ENCODE peak calls at places on chromosomes 3 and 15, in six cellular contexts. N, A, H, U, J and Q are unnamed samples.

GRCh38 chr3:187063286-187064081 is 75.8 kb downstream of the RPL39L start:
- DNase-seq in N (no peak), H (no peak), U (no peak), A (no peak), J (no peak), Q (peak)

GRCh38 chr3:185250653-185251052 is 3.2 kb downstream of the EHHADH start:
- DNase-seq in N (no peak), H (no peak), J (no peak), U (no peak), A (no peak), Q (no peak)

GRCh38 chr15:47196057-47196456 is 521.2 kb upstream of the SEMA6D start:
- DNase-seq in A (peak), J (peak), H (peak), U (peak), N (peak), Q (peak)

GRCh38 chr3:108589998-108590323 is 439 bp downstream of the DZIP3 start:
- DNase-seq in A (no peak), N (no peak), H (no peak), U (no peak), J (no peak), Q (no peak)

GRCh38 chr3:4770561-4770960 is 208.7 kb upstream of the BHLHE40 start:
- DNase-seq in U (no peak), N (no peak), A (no peak), J (no peak), H (no peak), Q (no peak)

GRCh38 chr3:194369522-194370279 is at the start of gene LRRC15:
- DNase-seq in J (no peak), A (no peak), N (peak), H (peak), U (no peak), Q (peak)

GRCh38 chr3:2150576-2150975 is 51.9 kb downstream of the CNTN4 start:
- DNase-seq in H (no peak), A (no peak), N (no peak), U (no peak), J (no peak), Q (no peak)

GRCh38 chr3:41907330-41908073 is 54.4 kb downstream of the ULK4 start:
- DNase-seq in H (no peak), U (no peak), J (no peak), N (no peak), A (no peak), Q (no peak)

GRCh38 chr3:103968751-103969150 is 1398.0 kb upstream of the ALCAM start:
- DNase-seq in A (no peak), U (no peak), N (no peak), J (no peak), H (no peak), Q (no peak)

GRCh38 chr3:41836360-41837134 is 125.4 kb downstream of the ULK4 start:
- DNase-seq in U (no peak), N (no peak), J (no peak), H (no peak), A (no peak), Q (no peak)

GRCh38 chr3:4394048-4394447 is 73.0 kb downstream of the SUMF1 start:
- DNase-seq in U (no peak), H (no peak), A (no peak), J (no peak), N (no peak), Q (no peak)

GRCh38 chr15:91946914-91947313 is 93.4 kb downstream of the SLCO3A1 start:
- DNase-seq in J (no peak), A (no peak), H (peak), N (no peak), U (no peak), Q (no peak)

GRCh38 chr3:111277226-111277625 is 205.6 kb downstream of the NECTIN3 start:
- DNase-seq in U (peak), N (no peak), A (no peak), J (no peak), H (no peak), Q (no peak)

GRCh38 chr3:119794971-119795612 is 13.2 kb downstream of the NR1I2 start:
- DNase-seq in U (no peak), H (no peak), A (no peak), J (no peak), N (peak), Q (no peak)

GRCh38 chr15:74402873-74403589 is 30.7 kb downstream of the SEMA7A start:
- DNase-seq in J (no peak), N (no peak), U (no peak), A (no peak), H (no peak), Q (no peak)

GRCh38 chr3:126083138-126083445 is 832 bp downstream of the SLC41A3 start:
- DNase-seq in A (no peak), J (no peak), H (no peak), N (no peak), U (no peak), Q (no peak)

GRCh38 chr15:87528873-87529272 is 727.7 kb downstream of the NTRK3 start:
- DNase-seq in N (no peak), U (no peak), A (no peak), J (no peak), H (no peak), Q (no peak)

GRCh38 chr15:50450678-50451077 is 26.5 kb downstream of the USP8 start:
- DNase-seq in N (no peak), A (no peak), J (no peak), H (no peak), U (no peak), Q (no peak)

GRCh38 chr3:114380233-114380645 is 86.4 kb downstream of the TIGIT start:
- DNase-seq in U (peak), H (no peak), N (peak), A (peak), J (no peak), Q (no peak)

GRCh38 chr3:18630295-18630694 is 205.2 kb upstream of the SATB1 start:
- DNase-seq in A (no peak), H (no peak), U (no peak), J (no peak), N (no peak), Q (no peak)

GRCh38 chr15:101038327-101039003 is 119.3 kb downstream of the LRRK1 start:
- DNase-seq in A (no peak), N (no peak), J (no peak), H (no peak), U (no peak), Q (no peak)

GRCh38 chr15:80698636-80699035 is 3.5 kb downstream of the ABHD17C start:
- DNase-seq in N (no peak), H (no peak), U (no peak), J (no peak), A (no peak), Q (no peak)

GRCh38 chr15:72197045-72197459 is 535 bp downstream of the GRAMD2A start:
- DNase-seq in U (no peak), N (no peak), H (no peak), J (no peak), A (no peak), Q (no peak)

GRCh38 chr3:64475037-64475436 is 212.8 kb downstream of the ADAMTS9 start:
- DNase-seq in A (no peak), J (no peak), H (no peak), U (no peak), N (no peak), Q (no peak)

GRCh38 chr3:76436895-76437294 is 603.0 kb upstream of the ROBO2 start:
- DNase-seq in U (no peak), J (no peak), H (no peak), A (no peak), N (peak), Q (no peak)

GRCh38 chr3:160564205-160564922 is 1.0 kb downstream of the KPNA4 start:
- DNase-seq in N (no peak), A (no peak), J (no peak), U (peak), H (peak), Q (peak)

GRCh38 chr15:29870495-29871151 is 48.4 kb upstream of the TJP1 start:
- DNase-seq in U (peak), J (no peak), H (peak), A (peak), N (no peak), Q (no peak)

GRCh38 chr3:158220575-158220974 is 110.7 kb downstream of the RSRC1 start:
- DNase-seq in H (no peak), J (no peak), N (no peak), U (no peak), A (no peak), Q (no peak)

GRCh38 chr3:153219147-153219546 is 57.1 kb downstream of the RAP2B start:
- DNase-seq in N (no peak), J (no peak), A (no peak), U (no peak), H (no peak), Q (no peak)

GRCh38 chr3:159605101-159605500 is 383.5 kb upstream of the IL12A start:
- DNase-seq in H (no peak), U (no peak), A (no peak), J (no peak), N (no peak), Q (no peak)